ENCODE peak calls at places on chromosomes 3 and 15, in nine cellular contexts. W, Z, U, O, K, B, Y, L and H are unnamed samples.

GRCh38 chr3:49899815-49900214 is 3.9 kb downstream of the MST1R start:
- DNase-seq in W (peak; percentile 23), O (no peak), Z (no peak), K (peak; percentile 53), U (no peak), L (no peak), Y (peak; percentile 34), B (peak; percentile 39), H (no peak)

GRCh38 chr3:126106336-126107202 is 22.6 kb upstream of the SLC41A3 start:
- DNase-seq in Z (no peak), O (no peak), U (no peak), Y (no peak), W (no peak), K (no peak), B (no peak), L (no peak), H (no peak)

GRCh38 chr15:72155021-72155621 is 36.9 kb downstream of the SENP8 start:
- DNase-seq in B (no peak), L (no peak), Z (peak; percentile 88), Y (peak; percentile 45), U (no peak), W (peak; percentile 75), O (no peak), K (no peak), H (peak; percentile 61)

GRCh38 chr3:14391033-14391432 is 11.4 kb upstream of the SLC6A6 start:
- DNase-seq in K (peak; percentile 85), U (no peak), W (peak; percentile 54), Z (no peak), O (no peak), Y (no peak), L (no peak), B (no peak), H (no peak)

GRCh38 chr3:129867506-129868124 is 25.9 kb downstream of the TMCC1 start:
- DNase-seq in K (no peak), O (no peak), U (no peak), W (no peak), B (no peak), L (no peak), Y (no peak), Z (no peak), H (no peak)

GRCh38 chr15:47431501-47431900 is 285.8 kb upstream of the SEMA6D start:
- DNase-seq in Y (no peak), O (no peak), B (no peak), W (peak; percentile 25), U (no peak), K (no peak), Z (no peak), L (no peak), H (no peak)

GRCh38 chr3:193788189-193788946 is 195.4 kb downstream of the OPA1 start:
- DNase-seq in Z (peak; percentile 41), W (peak; percentile 75), L (no peak), U (no peak), B (peak; percentile 66), Y (peak; percentile 83), O (peak; percentile 17), K (peak; percentile 88), H (no peak)

GRCh38 chr3:98801042-98801747 is 38.1 kb downstream of the ST3GAL6 start:
- DNase-seq in O (no peak), Y (no peak), U (no peak), K (no peak), B (no peak), Z (no peak), W (no peak), L (no peak), H (no peak)

GRCh38 chr15:55407631-55407948 is 569 bp downstream of the CCPG1 start:
- DNase-seq in Y (no peak), Z (no peak), W (no peak), L (no peak), B (no peak), U (peak; percentile 4), K (peak; percentile 25), O (no peak), H (peak; percentile 29)

GRCh38 chr15:78808550-78808949 is 2.7 kb downstream of the ADAMTS7 start:
- DNase-seq in Z (no peak), K (peak; percentile 72), B (peak; percentile 76), W (peak; percentile 59), O (peak; percentile 19), U (no peak), Y (peak; percentile 67), L (no peak), H (no peak)

GRCh38 chr3:60774617-60775016 is 476.6 kb downstream of the FHIT start:
- DNase-seq in L (no peak), Z (no peak), W (peak; percentile 50), O (no peak), B (no peak), K (no peak), U (no peak), Y (no peak), H (no peak)

GRCh38 chr15:71129660-71130059 is 14.4 kb downstream of the THSD4 start:
- DNase-seq in W (no peak), Y (peak; percentile 48), B (no peak), K (no peak), U (no peak), O (no peak), Z (no peak), L (no peak), H (no peak)